ENCODE peak calls at places on chromosomes 1 and 21, in five cellular contexts. One of them, this sample, is unnamed.

GRCh38 chr1:233885196-233886028 is 19.1 kb upstream of the SLC35F3 start:
- DNase-seq in activated T-cell treated with anti-CD3 and anti-CD28 coated beads, Interleukin-2, amount 50 U/mL, for 72 hours: no peak
- DNase-seq in AG10803: no peak
- DNase-seq in EL: peak
- DNase-seq in NCI-H1694 treated with DMSO at 0.1 percent for 48 hours: no peak
- DNase-seq in this sample: no peak

GRCh38 chr1:3115275-3116149 is 46.5 kb downstream of the PRDM16 start:
- DNase-seq in activated T-cell treated with anti-CD3 and anti-CD28 coated beads, Interleukin-2, amount 50 U/mL, for 72 hours: no peak
- DNase-seq in AG10803: no peak
- DNase-seq in EL: no peak
- DNase-seq in NCI-H1694 treated with DMSO at 0.1 percent for 48 hours: no peak
- DNase-seq in this sample: no peak

GRCh38 chr1:65904681-65905083 is 112.0 kb downstream of the PDE4B start:
- DNase-seq in AG10803: peak
- DNase-seq in EL: peak
- DNase-seq in NCI-H1694 treated with DMSO at 0.1 percent for 48 hours: no peak
- DNase-seq in activated T-cell treated with anti-CD3 and anti-CD28 coated beads, Interleukin-2, amount 50 U/mL, for 72 hours: no peak
- DNase-seq in this sample: no peak

GRCh38 chr1:211843018-211843417 is 12.5 kb upstream of the LPGAT1 start:
- DNase-seq in AG10803: no peak
- DNase-seq in EL: peak
- DNase-seq in NCI-H1694 treated with DMSO at 0.1 percent for 48 hours: no peak
- DNase-seq in activated T-cell treated with anti-CD3 and anti-CD28 coated beads, Interleukin-2, amount 50 U/mL, for 72 hours: no peak
- DNase-seq in this sample: no peak

GRCh38 chr21:38075833-38076567 is 159.7 kb upstream of the KCNJ6 start:
- DNase-seq in EL: peak
- DNase-seq in NCI-H1694 treated with DMSO at 0.1 percent for 48 hours: no peak
- DNase-seq in activated T-cell treated with anti-CD3 and anti-CD28 coated beads, Interleukin-2, amount 50 U/mL, for 72 hours: no peak
- DNase-seq in AG10803: no peak
- DNase-seq in this sample: no peak

GRCh38 chr21:15094706-15095105 is 29.9 kb upstream of the NRIP1 start:
- DNase-seq in AG10803: no peak
- DNase-seq in EL: no peak
- DNase-seq in activated T-cell treated with anti-CD3 and anti-CD28 coated beads, Interleukin-2, amount 50 U/mL, for 72 hours: no peak
- DNase-seq in NCI-H1694 treated with DMSO at 0.1 percent for 48 hours: no peak
- DNase-seq in this sample: no peak

GRCh38 chr1:8230284-8230605 is 87.7 kb upstream of the SLC45A1 start:
- DNase-seq in NCI-H1694 treated with DMSO at 0.1 percent for 48 hours: no peak
- DNase-seq in activated T-cell treated with anti-CD3 and anti-CD28 coated beads, Interleukin-2, amount 50 U/mL, for 72 hours: no peak
- DNase-seq in AG10803: no peak
- DNase-seq in EL: no peak
- DNase-seq in this sample: no peak

GRCh38 chr1:195754874-195755273 is 853.4 kb downstream of the KCNT2 start:
- DNase-seq in activated T-cell treated with anti-CD3 and anti-CD28 coated beads, Interleukin-2, amount 50 U/mL, for 72 hours: no peak
- DNase-seq in NCI-H1694 treated with DMSO at 0.1 percent for 48 hours: no peak
- DNase-seq in EL: no peak
- DNase-seq in AG10803: no peak
- DNase-seq in this sample: no peak

GRCh38 chr1:198970919-198971318 is 332.1 kb downstream of the PTPRC start:
- DNase-seq in NCI-H1694 treated with DMSO at 0.1 percent for 48 hours: no peak
- DNase-seq in activated T-cell treated with anti-CD3 and anti-CD28 coated beads, Interleukin-2, amount 50 U/mL, for 72 hours: no peak
- DNase-seq in EL: peak
- DNase-seq in AG10803: peak
- DNase-seq in this sample: no peak

GRCh38 chr1:212463565-212464270 is 31.0 kb downstream of the NENF start:
- DNase-seq in activated T-cell treated with anti-CD3 and anti-CD28 coated beads, Interleukin-2, amount 50 U/mL, for 72 hours: no peak
- DNase-seq in NCI-H1694 treated with DMSO at 0.1 percent for 48 hours: no peak
- DNase-seq in AG10803: no peak
- DNase-seq in EL: no peak
- DNase-seq in this sample: no peak

GRCh38 chr1:3611170-3612019 is at the start of gene MEGF6:
- DNase-seq in activated T-cell treated with anti-CD3 and anti-CD28 coated beads, Interleukin-2, amount 50 U/mL, for 72 hours: peak
- DNase-seq in AG10803: no peak
- DNase-seq in EL: peak
- DNase-seq in NCI-H1694 treated with DMSO at 0.1 percent for 48 hours: peak
- DNase-seq in this sample: peak

GRCh38 chr1:223240122-223240521 is 97.1 kb upstream of the TLR5 start:
- DNase-seq in NCI-H1694 treated with DMSO at 0.1 percent for 48 hours: no peak
- DNase-seq in EL: no peak
- DNase-seq in activated T-cell treated with anti-CD3 and anti-CD28 coated beads, Interleukin-2, amount 50 U/mL, for 72 hours: no peak
- DNase-seq in AG10803: no peak
- DNase-seq in this sample: no peak

GRCh38 chr1:48245106-48245505 is 22.6 kb downstream of the SLC5A9 start:
- DNase-seq in EL: no peak
- DNase-seq in AG10803: no peak
- DNase-seq in activated T-cell treated with anti-CD3 and anti-CD28 coated beads, Interleukin-2, amount 50 U/mL, for 72 hours: no peak
- DNase-seq in NCI-H1694 treated with DMSO at 0.1 percent for 48 hours: peak
- DNase-seq in this sample: no peak

GRCh38 chr1:178634445-178634844 is 90.6 kb upstream of the RALGPS2 start:
- DNase-seq in NCI-H1694 treated with DMSO at 0.1 percent for 48 hours: no peak
- DNase-seq in activated T-cell treated with anti-CD3 and anti-CD28 coated beads, Interleukin-2, amount 50 U/mL, for 72 hours: no peak
- DNase-seq in AG10803: peak
- DNase-seq in EL: peak
- DNase-seq in this sample: no peak

GRCh38 chr1:7755448-7755847 is 15.6 kb upstream of the VAMP3 start:
- DNase-seq in EL: peak
- DNase-seq in activated T-cell treated with anti-CD3 and anti-CD28 coated beads, Interleukin-2, amount 50 U/mL, for 72 hours: no peak
- DNase-seq in AG10803: no peak
- DNase-seq in NCI-H1694 treated with DMSO at 0.1 percent for 48 hours: no peak
- DNase-seq in this sample: no peak

GRCh38 chr1:12626888-12627287 is 8.9 kb upstream of the DHRS3 start:
- DNase-seq in NCI-H1694 treated with DMSO at 0.1 percent for 48 hours: no peak
- DNase-seq in EL: no peak
- DNase-seq in AG10803: no peak
- DNase-seq in activated T-cell treated with anti-CD3 and anti-CD28 coated beads, Interleukin-2, amount 50 U/mL, for 72 hours: no peak
- DNase-seq in this sample: no peak

GRCh38 chr1:47587891-47588582 is 150.2 kb downstream of the FOXD2 start:
- DNase-seq in NCI-H1694 treated with DMSO at 0.1 percent for 48 hours: no peak
- DNase-seq in activated T-cell treated with anti-CD3 and anti-CD28 coated beads, Interleukin-2, amount 50 U/mL, for 72 hours: no peak
- DNase-seq in AG10803: no peak
- DNase-seq in EL: no peak
- DNase-seq in this sample: no peak

GRCh38 chr1:56285554-56286402 is 293.6 kb downstream of the PLPP3 start:
- DNase-seq in EL: no peak
- DNase-seq in AG10803: peak
- DNase-seq in activated T-cell treated with anti-CD3 and anti-CD28 coated beads, Interleukin-2, amount 50 U/mL, for 72 hours: no peak
- DNase-seq in NCI-H1694 treated with DMSO at 0.1 percent for 48 hours: no peak
- DNase-seq in this sample: no peak

GRCh38 chr1:36982708-36983107 is 51.6 kb downstream of the GRIK3 start:
- DNase-seq in activated T-cell treated with anti-CD3 and anti-CD28 coated beads, Interleukin-2, amount 50 U/mL, for 72 hours: no peak
- DNase-seq in AG10803: no peak
- DNase-seq in EL: no peak
- DNase-seq in NCI-H1694 treated with DMSO at 0.1 percent for 48 hours: no peak
- DNase-seq in this sample: no peak

GRCh38 chr1:93007941-93008577 is 46.8 kb upstream of the DIPK1A start:
- DNase-seq in activated T-cell treated with anti-CD3 and anti-CD28 coated beads, Interleukin-2, amount 50 U/mL, for 72 hours: no peak
- DNase-seq in NCI-H1694 treated with DMSO at 0.1 percent for 48 hours: no peak
- DNase-seq in AG10803: peak
- DNase-seq in EL: peak
- DNase-seq in this sample: no peak

GRCh38 chr1:236083650-236084385 is 18.9 kb upstream of the NID1 start:
- DNase-seq in NCI-H1694 treated with DMSO at 0.1 percent for 48 hours: no peak
- DNase-seq in EL: no peak
- DNase-seq in AG10803: no peak
- DNase-seq in activated T-cell treated with anti-CD3 and anti-CD28 coated beads, Interleukin-2, amount 50 U/mL, for 72 hours: no peak
- DNase-seq in this sample: no peak

GRCh38 chr1:26887125-26887524 is 3.0 kb downstream of the GPN2 start:
- DNase-seq in activated T-cell treated with anti-CD3 and anti-CD28 coated beads, Interleukin-2, amount 50 U/mL, for 72 hours: peak
- DNase-seq in NCI-H1694 treated with DMSO at 0.1 percent for 48 hours: no peak
- DNase-seq in EL: peak
- DNase-seq in AG10803: peak
- DNase-seq in this sample: no peak

GRCh38 chr1:188670837-188671236 is 1806.8 kb downstream of the BRINP3 start:
- DNase-seq in EL: no peak
- DNase-seq in NCI-H1694 treated with DMSO at 0.1 percent for 48 hours: no peak
- DNase-seq in AG10803: no peak
- DNase-seq in activated T-cell treated with anti-CD3 and anti-CD28 coated beads, Interleukin-2, amount 50 U/mL, for 72 hours: no peak
- DNase-seq in this sample: no peak

GRCh38 chr1:219985169-219985568 is 56.8 kb upstream of the SLC30A10 start:
- DNase-seq in activated T-cell treated with anti-CD3 and anti-CD28 coated beads, Interleukin-2, amount 50 U/mL, for 72 hours: no peak
- DNase-seq in AG10803: no peak
- DNase-seq in NCI-H1694 treated with DMSO at 0.1 percent for 48 hours: no peak
- DNase-seq in EL: no peak
- DNase-seq in this sample: no peak

GRCh38 chr1:2583871-2584341 is 2.7 kb upstream of the PRXL2B start:
- DNase-seq in NCI-H1694 treated with DMSO at 0.1 percent for 48 hours: no peak
- DNase-seq in activated T-cell treated with anti-CD3 and anti-CD28 coated beads, Interleukin-2, amount 50 U/mL, for 72 hours: peak
- DNase-seq in AG10803: no peak
- DNase-seq in EL: no peak
- DNase-seq in this sample: peak

GRCh38 chr1:218865591-218865990 is 308.1 kb upstream of the LYPLAL1 start:
- DNase-seq in EL: peak
- DNase-seq in NCI-H1694 treated with DMSO at 0.1 percent for 48 hours: no peak
- DNase-seq in activated T-cell treated with anti-CD3 and anti-CD28 coated beads, Interleukin-2, amount 50 U/mL, for 72 hours: no peak
- DNase-seq in AG10803: peak
- DNase-seq in this sample: no peak

GRCh38 chr1:243312962-243313634 is 57.3 kb downstream of the SDCCAG8 start:
- DNase-seq in activated T-cell treated with anti-CD3 and anti-CD28 coated beads, Interleukin-2, amount 50 U/mL, for 72 hours: no peak
- DNase-seq in EL: no peak
- DNase-seq in NCI-H1694 treated with DMSO at 0.1 percent for 48 hours: no peak
- DNase-seq in AG10803: no peak
- DNase-seq in this sample: no peak

GRCh38 chr21:35850029-35850428 is 210.3 kb downstream of the SETD4 start:
- DNase-seq in AG10803: peak
- DNase-seq in EL: peak
- DNase-seq in activated T-cell treated with anti-CD3 and anti-CD28 coated beads, Interleukin-2, amount 50 U/mL, for 72 hours: no peak
- DNase-seq in NCI-H1694 treated with DMSO at 0.1 percent for 48 hours: no peak
- DNase-seq in this sample: no peak

GRCh38 chr1:48469616-48470500 is 2.1 kb downstream of the SPATA6 start:
- DNase-seq in EL: peak
- DNase-seq in AG10803: peak
- DNase-seq in NCI-H1694 treated with DMSO at 0.1 percent for 48 hours: no peak
- DNase-seq in activated T-cell treated with anti-CD3 and anti-CD28 coated beads, Interleukin-2, amount 50 U/mL, for 72 hours: no peak
- DNase-seq in this sample: no peak

GRCh38 chr1:169508432-169509338 is 22.9 kb upstream of the SLC19A2 start:
- DNase-seq in AG10803: no peak
- DNase-seq in EL: no peak
- DNase-seq in NCI-H1694 treated with DMSO at 0.1 percent for 48 hours: no peak
- DNase-seq in activated T-cell treated with anti-CD3 and anti-CD28 coated beads, Interleukin-2, amount 50 U/mL, for 72 hours: no peak
- DNase-seq in this sample: no peak

GRCh38 chr1:237525102-237525501 is 365.6 kb downstream of the ZP4 start:
- DNase-seq in EL: no peak
- DNase-seq in AG10803: no peak
- DNase-seq in NCI-H1694 treated with DMSO at 0.1 percent for 48 hours: no peak
- DNase-seq in activated T-cell treated with anti-CD3 and anti-CD28 coated beads, Interleukin-2, amount 50 U/mL, for 72 hours: no peak
- DNase-seq in this sample: no peak

GRCh38 chr21:45499201-45499750 is 43.0 kb downstream of the SLC19A1 start:
- DNase-seq in NCI-H1694 treated with DMSO at 0.1 percent for 48 hours: no peak
- DNase-seq in AG10803: no peak
- DNase-seq in EL: no peak
- DNase-seq in activated T-cell treated with anti-CD3 and anti-CD28 coated beads, Interleukin-2, amount 50 U/mL, for 72 hours: no peak
- DNase-seq in this sample: no peak